ENCODE peak calls at places on chromosomes 3 and 15, in five cellular contexts. X is activated CD8-positive, alpha-beta memory T cell treated with anti-CD3 and anti-CD28 coated beads for 1 hour; B is cardiac fibroblast; I is activated gamma-delta T cell treated with Interleukin-2 at 50 U/mL for 16 hours; G is progenitor cell of endocrine pancreas. H is an unnamed sample.
A peak's percentile ranks its signal among the peaks of the same experiment; 100 is the strongest.

GRCh38 chr3:45082139-45082538 is 56.0 kb downstream of the CLEC3B start:
- DNase-seq in X (no peak), B (peak; percentile 57), I (no peak), G (no peak), H (no peak)

GRCh38 chr15:84151205-84151931 is 84.2 kb upstream of the GOLGA6L4 start:
- DNase-seq in X (no peak), B (no peak), I (no peak), G (no peak), H (no peak)

GRCh38 chr15:101432982-101433381 is 56.5 kb downstream of the PCSK6 start:
- DNase-seq in X (no peak), B (no peak), I (no peak), G (no peak), H (no peak)

GRCh38 chr3:19264424-19264823 is 116.1 kb downstream of the KCNH8 start:
- DNase-seq in X (no peak), B (no peak), I (no peak), G (no peak), H (no peak)

GRCh38 chr3:152128356-152128755 is 140.4 kb upstream of the MBNL1 start:
- DNase-seq in X (no peak), B (no peak), I (no peak), G (no peak), H (no peak)

GRCh38 chr15:79994651-79995050 is 23.7 kb upstream of the BCL2A1 start:
- DNase-seq in X (no peak), B (peak; percentile 25), I (no peak), G (no peak), H (no peak)

GRCh38 chr3:135908225-135908624 is 57.3 kb upstream of the PPP2R3A start:
- DNase-seq in X (no peak), B (peak; percentile 19), I (no peak), G (no peak), H (no peak)

GRCh38 chr3:124768812-124769211 is 38.6 kb downstream of the UMPS start:
- DNase-seq in X (no peak), B (no peak), I (no peak), G (no peak), H (no peak)

GRCh38 chr3:58173670-58174472 is 36.9 kb downstream of the DNASE1L3 start:
- DNase-seq in X (no peak), B (peak; percentile 33), I (peak; percentile 13), G (peak; percentile 26), H (no peak)

GRCh38 chr15:62164500-62165028 is 521 bp downstream of the C2CD4B start:
- DNase-seq in X (no peak), B (peak; percentile 12), I (no peak), G (peak; percentile 26), H (no peak)

GRCh38 chr3:126731044-126731443 is 27.0 kb downstream of the CHCHD6 start:
- DNase-seq in X (no peak), B (no peak), I (no peak), G (no peak), H (no peak)

GRCh38 chr3:126212629-126213375 is 32.4 kb upstream of the ALDH1L1 start:
- DNase-seq in X (no peak), B (peak; percentile 42), I (no peak), G (peak; percentile 56), H (no peak)

GRCh38 chr3:114848087-114848486 is 299.0 kb downstream of the ZBTB20 start:
- DNase-seq in X (no peak), B (no peak), I (no peak), G (no peak), H (no peak)

GRCh38 chr3:187705164-187705563 is 2.8 kb upstream of the RTP2 start:
- DNase-seq in X (no peak), B (no peak), I (no peak), G (no peak), H (no peak)

GRCh38 chr3:184500344-184500923 is 61.2 kb upstream of the EPHB3 start:
- DNase-seq in X (no peak), B (no peak), I (no peak), G (no peak), H (no peak)